ENCODE peak calls at places on chromosome 3, in five cellular contexts. One of them, this sample, is unnamed. For H3K36me3, the result is how much of the 10 kb centered on the place peaks cover.

GRCh38 chr3:12707425-12707824 is 43.5 kb upstream of the RAF1 start:
- DNase-seq in fibroblast of lung: peak
- DNase-seq in stomach: no peak
- DNase-seq in Karpas-422: no peak
- DNase-seq in heart right ventricle: no peak
- DNase-seq in this sample: no peak

GRCh38 chr3:136311256-136311655 is 61.1 kb downstream of the PCCB start:
- DNase-seq in fibroblast of lung: no peak
- DNase-seq in stomach: no peak
- DNase-seq in Karpas-422: no peak
- DNase-seq in heart right ventricle: no peak
- DNase-seq in this sample: no peak

GRCh38 chr3:132399054-132399929 is 18.0 kb upstream of the DNAJC13 start:
- DNase-seq in fibroblast of lung: peak
- DNase-seq in stomach: no peak
- DNase-seq in Karpas-422: peak
- DNase-seq in heart right ventricle: peak
- DNase-seq in this sample: no peak

GRCh38 chr3:41334426-41334825 is 135.1 kb downstream of the CTNNB1 start:
- DNase-seq in fibroblast of lung: no peak
- DNase-seq in stomach: no peak
- DNase-seq in Karpas-422: no peak
- DNase-seq in heart right ventricle: no peak
- DNase-seq in this sample: no peak

GRCh38 chr3:127820221-127820870 is 2.0 kb downstream of the MGLL start:
- DNase-seq in fibroblast of lung: peak
- DNase-seq in stomach: no peak
- DNase-seq in Karpas-422: peak
- DNase-seq in heart right ventricle: no peak
- DNase-seq in this sample: peak

GRCh38 chr3:160092760-160093159 is 104.1 kb downstream of the IL12A start:
- DNase-seq in fibroblast of lung: no peak
- DNase-seq in stomach: no peak
- DNase-seq in Karpas-422: no peak
- DNase-seq in heart right ventricle: no peak
- DNase-seq in this sample: no peak

GRCh38 chr3:78666458-78666800 is 1101.4 kb downstream of the ROBO1 start:
- DNase-seq in fibroblast of lung: peak
- DNase-seq in stomach: no peak
- DNase-seq in Karpas-422: no peak
- DNase-seq in heart right ventricle: no peak
- DNase-seq in this sample: no peak

GRCh38 chr3:131216801-131217200 is 164.8 kb upstream of the NUDT16 start:
- DNase-seq in fibroblast of lung: peak
- DNase-seq in stomach: peak
- DNase-seq in Karpas-422: no peak
- DNase-seq in heart right ventricle: no peak
- DNase-seq in this sample: no peak

GRCh38 chr3:122628567-122628966 is 51.1 kb downstream of the PARP15 start:
- DNase-seq in fibroblast of lung: no peak
- DNase-seq in stomach: no peak
- DNase-seq in Karpas-422: no peak
- DNase-seq in heart right ventricle: no peak
- DNase-seq in this sample: no peak

GRCh38 chr3:148309390-148310035 is 388.2 kb upstream of the AGTR1 start:
- DNase-seq in fibroblast of lung: peak
- DNase-seq in stomach: no peak
- DNase-seq in Karpas-422: peak
- DNase-seq in heart right ventricle: no peak
- DNase-seq in this sample: no peak

GRCh38 chr3:3927198-3927597 is 128.0 kb downstream of the LRRN1 start:
- DNase-seq in fibroblast of lung: no peak
- DNase-seq in stomach: no peak
- DNase-seq in Karpas-422: no peak
- DNase-seq in heart right ventricle: no peak
- DNase-seq in this sample: no peak

GRCh38 chr3:100556656-100557310 is 52.6 kb upstream of the ADGRG7 start:
- DNase-seq in fibroblast of lung: peak
- DNase-seq in stomach: no peak
- DNase-seq in Karpas-422: no peak
- DNase-seq in heart right ventricle: no peak
- DNase-seq in this sample: no peak

GRCh38 chr3:14780927-14781507 is 37.7 kb upstream of the FGD5 start:
- DNase-seq in fibroblast of lung: peak
- DNase-seq in stomach: peak
- DNase-seq in Karpas-422: peak
- DNase-seq in heart right ventricle: peak
- DNase-seq in this sample: peak

GRCh38 chr3:195543642-195544536 is 764 bp upstream of the PPP1R2 start:
- DNase-seq in fibroblast of lung: no peak
- DNase-seq in stomach: no peak
- DNase-seq in Karpas-422: no peak
- DNase-seq in heart right ventricle: peak
- DNase-seq in this sample: no peak

GRCh38 chr3:190064112-190064511 is 56.6 kb downstream of the P3H2 start:
- DNase-seq in fibroblast of lung: peak
- DNase-seq in stomach: peak
- DNase-seq in Karpas-422: no peak
- DNase-seq in heart right ventricle: no peak
- DNase-seq in this sample: no peak

GRCh38 chr3:163785693-163786092 is 1292.6 kb downstream of the SI start:
- DNase-seq in fibroblast of lung: no peak
- DNase-seq in stomach: no peak
- DNase-seq in Karpas-422: no peak
- DNase-seq in heart right ventricle: no peak
- DNase-seq in this sample: no peak

GRCh38 chr3:8741581-8742355 is 8.2 kb downstream of the CAV3 start:
- DNase-seq in fibroblast of lung: peak
- DNase-seq in stomach: no peak
- DNase-seq in Karpas-422: no peak
- DNase-seq in heart right ventricle: peak
- DNase-seq in this sample: no peak

GRCh38 chr3:61783993-61784718 is 222.8 kb downstream of the PTPRG start:
- DNase-seq in fibroblast of lung: peak
- DNase-seq in stomach: no peak
- DNase-seq in Karpas-422: no peak
- DNase-seq in heart right ventricle: no peak
- DNase-seq in this sample: no peak

GRCh38 chr3:50575372-50575771 is 6.0 kb downstream of the HEMK1 start:
- DNase-seq in fibroblast of lung: no peak
- DNase-seq in stomach: no peak
- DNase-seq in Karpas-422: no peak
- DNase-seq in heart right ventricle: no peak
- DNase-seq in this sample: no peak
- H3K36me3 ChIP-seq in fibroblast of lung: under half
- H3K36me3 ChIP-seq in stomach: under half
- H3K36me3 ChIP-seq in Karpas-422: under half
- H3K36me3 ChIP-seq in heart right ventricle: under half
- H3K36me3 ChIP-seq in this sample: under half

DNA sequence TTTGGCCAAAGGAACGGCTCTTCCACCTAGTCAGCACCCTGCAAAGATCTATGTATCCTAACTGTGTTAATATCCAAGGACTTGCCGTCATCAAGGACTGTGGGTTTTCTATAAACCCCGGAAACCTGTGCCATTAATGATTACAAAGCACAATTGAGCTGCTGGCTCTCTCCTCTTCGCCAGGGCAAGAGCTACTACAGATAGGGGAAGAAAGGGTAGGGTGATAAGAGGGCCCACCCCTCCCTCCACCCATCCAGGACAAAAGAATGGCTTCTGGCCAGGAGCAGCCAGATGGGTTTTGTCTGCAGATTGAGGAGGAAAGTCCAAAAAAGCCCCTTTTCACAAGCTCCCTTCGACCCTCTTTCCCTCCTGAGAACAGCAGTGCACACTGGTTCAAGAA is 9.9 kb downstream of the RFT1 start:
- DNase-seq in fibroblast of lung: no peak
- DNase-seq in stomach: no peak
- DNase-seq in Karpas-422: no peak
- DNase-seq in heart right ventricle: no peak
- DNase-seq in this sample: no peak
- H3K36me3 ChIP-seq in fibroblast of lung: under half
- H3K36me3 ChIP-seq in stomach: half or more
- H3K36me3 ChIP-seq in Karpas-422: under half
- H3K36me3 ChIP-seq in heart right ventricle: half or more
- H3K36me3 ChIP-seq in this sample: half or more

GRCh38 chr3:53192608-53193007 is 31.6 kb downstream of the PRKCD start:
- DNase-seq in fibroblast of lung: no peak
- DNase-seq in stomach: no peak
- DNase-seq in Karpas-422: no peak
- DNase-seq in heart right ventricle: no peak
- DNase-seq in this sample: peak

GRCh38 chr3:53195066-53195450 is 34.0 kb downstream of the PRKCD start:
- DNase-seq in fibroblast of lung: no peak
- DNase-seq in stomach: no peak
- DNase-seq in Karpas-422: no peak
- DNase-seq in heart right ventricle: no peak
- DNase-seq in this sample: no peak

GRCh38 chr3:53191836-53192480 is 30.9 kb downstream of the PRKCD start:
- DNase-seq in fibroblast of lung: no peak
- DNase-seq in stomach: no peak
- DNase-seq in Karpas-422: no peak
- DNase-seq in heart right ventricle: no peak
- DNase-seq in this sample: peak

GRCh38 chr3:53194218-53195065 is 33.4 kb downstream of the PRKCD start:
- DNase-seq in fibroblast of lung: peak
- DNase-seq in stomach: no peak
- DNase-seq in Karpas-422: peak
- DNase-seq in heart right ventricle: peak
- DNase-seq in this sample: no peak

GRCh38 chr3:53193466-53194217 is 32.6 kb downstream of the PRKCD start:
- DNase-seq in fibroblast of lung: no peak
- DNase-seq in stomach: no peak
- DNase-seq in Karpas-422: no peak
- DNase-seq in heart right ventricle: peak
- DNase-seq in this sample: peak
- H3K36me3 ChIP-seq in fibroblast of lung: under half
- H3K36me3 ChIP-seq in stomach: under half
- H3K36me3 ChIP-seq in Karpas-422: under half
- H3K36me3 ChIP-seq in heart right ventricle: under half
- H3K36me3 ChIP-seq in this sample: under half

GRCh38 chr3:191391873-191392808 is 61.8 kb upstream of the UTS2B start:
- DNase-seq in fibroblast of lung: no peak
- DNase-seq in stomach: no peak
- DNase-seq in Karpas-422: no peak
- DNase-seq in heart right ventricle: no peak
- DNase-seq in this sample: no peak
- H3K36me3 ChIP-seq in fibroblast of lung: under half
- H3K36me3 ChIP-seq in stomach: under half
- H3K36me3 ChIP-seq in Karpas-422: under half
- H3K36me3 ChIP-seq in heart right ventricle: half or more
- H3K36me3 ChIP-seq in this sample: under half

GRCh38 chr3:152460936-152461335 is 192.2 kb downstream of the MBNL1 start:
- DNase-seq in fibroblast of lung: no peak
- DNase-seq in stomach: no peak
- DNase-seq in Karpas-422: no peak
- DNase-seq in heart right ventricle: no peak
- DNase-seq in this sample: no peak
- H3K36me3 ChIP-seq in fibroblast of lung: under half
- H3K36me3 ChIP-seq in stomach: under half
- H3K36me3 ChIP-seq in Karpas-422: half or more
- H3K36me3 ChIP-seq in heart right ventricle: half or more
- H3K36me3 ChIP-seq in this sample: half or more

GRCh38 chr3:52259035-52259434 is 13.5 kb downstream of the PPM1M start:
- DNase-seq in fibroblast of lung: no peak
- DNase-seq in stomach: no peak
- DNase-seq in Karpas-422: no peak
- DNase-seq in heart right ventricle: no peak
- DNase-seq in this sample: no peak

GRCh38 chr3:52259448-52259847 is 13.9 kb downstream of the PPM1M start:
- DNase-seq in fibroblast of lung: no peak
- DNase-seq in stomach: no peak
- DNase-seq in Karpas-422: no peak
- DNase-seq in heart right ventricle: no peak
- DNase-seq in this sample: no peak

GRCh38 chr3:52256622-52257021 is 11.1 kb downstream of the PPM1M start:
- DNase-seq in fibroblast of lung: no peak
- DNase-seq in stomach: no peak
- DNase-seq in Karpas-422: no peak
- DNase-seq in heart right ventricle: no peak
- DNase-seq in this sample: no peak

GRCh38 chr3:52254608-52255007 is 9.0 kb downstream of the PPM1M start:
- DNase-seq in fibroblast of lung: no peak
- DNase-seq in stomach: no peak
- DNase-seq in Karpas-422: no peak
- DNase-seq in heart right ventricle: no peak
- DNase-seq in this sample: no peak

GRCh38 chr3:52257911-52258310 is 12.4 kb downstream of the PPM1M start:
- DNase-seq in fibroblast of lung: no peak
- DNase-seq in stomach: no peak
- DNase-seq in Karpas-422: no peak
- DNase-seq in heart right ventricle: no peak
- DNase-seq in this sample: no peak
- H3K36me3 ChIP-seq in fibroblast of lung: under half
- H3K36me3 ChIP-seq in stomach: half or more
- H3K36me3 ChIP-seq in Karpas-422: half or more
- H3K36me3 ChIP-seq in heart right ventricle: half or more
- H3K36me3 ChIP-seq in this sample: half or more

DNA sequence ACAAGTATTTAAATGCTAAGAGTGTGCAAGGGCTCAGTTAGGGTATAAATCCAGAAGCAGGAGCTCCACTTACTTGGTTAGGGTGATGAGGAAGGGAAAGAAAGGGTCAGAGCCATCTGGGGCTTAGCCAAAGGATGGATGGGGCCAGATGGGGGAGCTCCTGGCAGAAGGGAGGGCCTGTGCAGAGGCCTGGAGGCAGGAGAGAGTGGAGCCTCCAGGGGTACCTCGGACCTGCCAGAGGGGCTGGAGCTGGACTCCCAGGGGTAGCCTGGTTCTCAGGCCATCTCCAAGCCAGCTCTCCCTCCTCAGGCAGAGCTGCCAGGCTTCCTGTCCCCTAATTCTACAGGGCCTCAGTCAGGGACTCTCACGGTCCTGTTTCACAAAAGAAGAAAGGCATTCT is 506.3 kb downstream of the SHQ1 start:
- DNase-seq in fibroblast of lung: peak
- DNase-seq in stomach: no peak
- DNase-seq in Karpas-422: no peak
- DNase-seq in heart right ventricle: no peak
- DNase-seq in this sample: no peak
- H3K36me3 ChIP-seq in fibroblast of lung: under half
- H3K36me3 ChIP-seq in stomach: under half
- H3K36me3 ChIP-seq in Karpas-422: under half
- H3K36me3 ChIP-seq in heart right ventricle: under half
- H3K36me3 ChIP-seq in this sample: under half

DNA sequence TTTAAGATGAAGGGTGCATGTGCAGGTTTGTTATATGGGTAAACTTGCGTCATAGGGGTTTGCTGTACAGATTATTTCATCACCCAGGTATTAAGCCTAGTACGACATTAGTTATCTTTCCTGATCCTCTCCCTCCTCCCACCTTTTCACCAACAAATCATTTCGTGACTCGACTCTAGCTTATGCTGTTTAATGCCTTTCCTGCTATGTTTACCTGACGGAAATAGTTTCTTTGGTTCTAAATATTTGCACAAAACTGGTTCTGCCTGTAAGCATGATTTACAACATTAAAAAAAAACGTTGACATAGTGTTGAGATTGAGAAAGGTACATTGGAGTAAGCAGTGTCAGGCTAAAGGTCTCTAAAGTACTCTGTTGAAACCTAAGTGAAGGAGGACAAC is 2.4 kb downstream of the GNL3 start:
- DNase-seq in fibroblast of lung: no peak
- DNase-seq in stomach: no peak
- DNase-seq in Karpas-422: no peak
- DNase-seq in heart right ventricle: no peak
- DNase-seq in this sample: no peak
- H3K36me3 ChIP-seq in fibroblast of lung: under half
- H3K36me3 ChIP-seq in stomach: half or more
- H3K36me3 ChIP-seq in Karpas-422: half or more
- H3K36me3 ChIP-seq in heart right ventricle: half or more
- H3K36me3 ChIP-seq in this sample: half or more

GRCh38 chr3:180962530-180962929 is 27.0 kb downstream of the DNAJC19 start:
- DNase-seq in fibroblast of lung: no peak
- DNase-seq in stomach: no peak
- DNase-seq in Karpas-422: no peak
- DNase-seq in heart right ventricle: no peak
- DNase-seq in this sample: no peak
- H3K36me3 ChIP-seq in fibroblast of lung: under half
- H3K36me3 ChIP-seq in stomach: under half
- H3K36me3 ChIP-seq in Karpas-422: half or more
- H3K36me3 ChIP-seq in heart right ventricle: half or more
- H3K36me3 ChIP-seq in this sample: half or more

This sample was measured in upper lobe of right lung.